ENCODE peak calls at places on chromosome 9, in nine cellular contexts. D is mesendoderm, H is SK-MEL-5, M is HS-27A, N is D341Med, F is endodermal cell, C is GM10248, Y is esophagus squamous epithelium, B is renal cortical epithelial cell. T is an unnamed sample.

GRCh38 chr9:138025417-138025816 is 147.8 kb downstream of the CACNA1B start:
- DNase-seq in D (no peak), H (no peak), M (no peak), N (no peak), F (no peak), C (no peak), Y (no peak), B (no peak), T (no peak)

GRCh38 chr9:133041958-133042357 is 11.2 kb downstream of the GTF3C5 start:
- DNase-seq in D (no peak), H (no peak), M (no peak), N (no peak), F (no peak), C (no peak), Y (no peak), B (no peak), T (no peak)

GRCh38 chr9:137058651-137059234 is 4.9 kb upstream of the ENTPD2 start:
- DNase-seq in D (no peak), H (no peak), M (no peak), N (no peak), F (no peak), C (no peak), Y (no peak), B (no peak), T (no peak)

GRCh38 chr9:119052339-119053030 is 316.8 kb downstream of the BRINP1 start:
- DNase-seq in D (no peak), H (no peak), M (no peak), N (no peak), F (no peak), C (no peak), Y (no peak), B (no peak), T (peak)

GRCh38 chr9:71764438-71764837 is 3.9 kb downstream of the CEMIP2 start:
- DNase-seq in D (no peak), H (no peak), M (no peak), N (no peak), F (no peak), C (no peak), Y (no peak), B (no peak), T (no peak)

GRCh38 chr9:133494636-133495326 is 15.9 kb upstream of the SLC2A6 start:
- DNase-seq in D (no peak), H (no peak), M (no peak), N (no peak), F (no peak), C (no peak), Y (no peak), B (no peak), T (no peak)

GRCh38 chr9:73180373-73180772 is 28.7 kb downstream of the ANXA1 start:
- DNase-seq in D (no peak), H (no peak), M (peak), N (no peak), F (no peak), C (no peak), Y (no peak), B (no peak), T (no peak)

GRCh38 chr9:65437724-65438123 is 152.7 kb upstream of the FOXD4L5 start:
- DNase-seq in D (no peak), H (no peak), M (no peak), N (no peak), F (no peak), C (no peak), Y (no peak), B (no peak), T (no peak)

GRCh38 chr9:15310448-15310847 is 3.4 kb upstream of the TTC39B start:
- DNase-seq in D (no peak), H (no peak), M (no peak), N (no peak), F (no peak), C (no peak), Y (no peak), B (no peak), T (no peak)

GRCh38 chr9:134811673-134812668 is 68.6 kb upstream of the FCN2 start:
- DNase-seq in D (peak), H (peak), M (no peak), N (no peak), F (peak), C (no peak), Y (no peak), B (no peak), T (no peak)

GRCh38 chr9:124553738-124554137 is 46.5 kb upstream of the NR5A1 start:
- DNase-seq in D (no peak), H (no peak), M (peak), N (no peak), F (no peak), C (no peak), Y (no peak), B (peak), T (peak)

GRCh38 chr9:5688109-5688508 is 59.2 kb downstream of the RIC1 start:
- DNase-seq in D (peak), H (no peak), M (no peak), N (no peak), F (no peak), C (no peak), Y (no peak), B (peak), T (peak)

GRCh38 chr9:87640385-87640795 is 85.5 kb upstream of the CTSL start:
- DNase-seq in D (no peak), H (no peak), M (no peak), N (no peak), F (no peak), C (no peak), Y (no peak), B (peak), T (peak)

GRCh38 chr9:28650327-28650726 is 1077.0 kb upstream of the C9orf72 start:
- DNase-seq in D (peak), H (no peak), M (no peak), N (no peak), F (no peak), C (no peak), Y (no peak), B (no peak), T (no peak)

GRCh38 chr9:128706045-128706444 is 3.7 kb downstream of the PKN3 start:
- DNase-seq in D (no peak), H (no peak), M (no peak), N (no peak), F (peak), C (no peak), Y (no peak), B (no peak), T (no peak)

GRCh38 chr9:109244179-109245132 is 76.4 kb downstream of the EPB41L4B start:
- DNase-seq in D (peak), H (peak), M (no peak), N (peak), F (peak), C (peak), Y (no peak), B (peak), T (peak)

GRCh38 chr9:121992571-121993212 is 100.4 kb downstream of the TTLL11 start:
- DNase-seq in D (peak), H (peak), M (peak), N (peak), F (peak), C (peak), Y (no peak), B (peak), T (peak)

GRCh38 chr9:36154213-36154952 is 14.8 kb upstream of the CCIN start:
- DNase-seq in D (peak), H (peak), M (no peak), N (no peak), F (peak), C (no peak), Y (no peak), B (peak), T (no peak)

GRCh38 chr9:121499177-121499426 is 542 bp downstream of the GGTA1 start:
- DNase-seq in D (no peak), H (no peak), M (no peak), N (no peak), F (no peak), C (no peak), Y (no peak), B (no peak), T (no peak)

GRCh38 chr9:7534211-7534935 is 265.2 kb downstream of the DMAC1 start:
- DNase-seq in D (no peak), H (no peak), M (no peak), N (no peak), F (no peak), C (no peak), Y (no peak), B (peak), T (no peak)

GRCh38 chr9:111298831-111299603 is 31.0 kb downstream of the OR2K2 start:
- DNase-seq in D (peak), H (peak), M (peak), N (peak), F (no peak), C (peak), Y (no peak), B (peak), T (peak)

GRCh38 chr9:135330685-135331590 is 148.6 kb upstream of the PPP1R26 start:
- DNase-seq in D (no peak), H (no peak), M (no peak), N (peak), F (peak), C (no peak), Y (no peak), B (no peak), T (no peak)

GRCh38 chr9:34252670-34253459 is 74.0 kb downstream of the UBAP1 start:
- DNase-seq in D (peak), H (peak), M (peak), N (peak), F (peak), C (peak), Y (no peak), B (peak), T (peak)

GRCh38 chr9:76353280-76353679 is 40.9 kb downstream of the RFK start:
- DNase-seq in D (no peak), H (no peak), M (no peak), N (no peak), F (no peak), C (no peak), Y (no peak), B (no peak), T (no peak)

T was measured in thyroid gland.